ENCODE peak calls at places on chromosomes 5 and 9, in eight cellular contexts. F is stimulated activated CD4-positive, alpha-beta T cell treated with anti-CD3 and anti-CD28 coated beads, Interleukin-15, amount 100 ng/mL, for 1 hour; Y is activated CD8-positive, alpha-beta memory T cell treated with anti-CD3 and anti-CD28 coated beads for 24 hours; M is EL; E is GM12865; I is heart left ventricle; L is activated T-cell treated with anti-CD3 and anti-CD28 coated beads for 24 hours; R is lower leg skin. Z is an unnamed sample.

GRCh38 chr5:55151923-55152842 is 7.8 kb upstream of the GPX8 start:
- DNase-seq in F (no peak), Y (no peak), M (peak), E (no peak), I (no peak), L (no peak), R (peak), Z (no peak)

GRCh38 chr9:121345070-121345469 is 25.0 kb downstream of the STOM start:
- DNase-seq in F (no peak), Y (no peak), M (no peak), E (no peak), I (no peak), L (no peak), R (no peak), Z (no peak)

GRCh38 chr5:90877049-90877448 is 318.5 kb downstream of the ADGRV1 start:
- DNase-seq in F (no peak), Y (no peak), M (no peak), E (no peak), I (no peak), L (no peak), R (no peak), Z (no peak)

GRCh38 chr5:9187614-9188013 is 358.3 kb downstream of the SEMA5A start:
- DNase-seq in F (no peak), Y (no peak), M (no peak), E (no peak), I (no peak), L (no peak), R (no peak), Z (no peak)

GRCh38 chr9:124347968-124348358 is 67.3 kb downstream of the PSMB7 start:
- DNase-seq in F (no peak), Y (no peak), M (no peak), E (peak), I (no peak), L (no peak), R (no peak), Z (no peak)

GRCh38 chr5:2049876-2050275 is 167.2 kb upstream of the IRX4 start:
- DNase-seq in F (no peak), Y (no peak), M (no peak), E (no peak), I (no peak), L (no peak), R (no peak), Z (no peak)

GRCh38 chr9:99353408-99353807 is 131.3 kb downstream of the SEC61B start:
- DNase-seq in F (no peak), Y (no peak), M (peak), E (no peak), I (no peak), L (no peak), R (peak), Z (no peak)

GRCh38 chr9:134356496-134357470 is 30.5 kb downstream of the RXRA start:
- DNase-seq in F (no peak), Y (no peak), M (no peak), E (no peak), I (no peak), L (no peak), R (peak), Z (no peak)

GRCh38 chr9:37639109-37639748 is 11.5 kb upstream of the FRMPD1 start:
- DNase-seq in F (no peak), Y (no peak), M (peak), E (no peak), I (no peak), L (no peak), R (no peak), Z (no peak)

GRCh38 chr9:21864505-21864904 is 62.1 kb downstream of the MTAP start:
- DNase-seq in F (no peak), Y (no peak), M (no peak), E (no peak), I (no peak), L (no peak), R (no peak), Z (no peak)

GRCh38 chr9:89408628-89409101 is 89.2 kb downstream of the SEMA4D start:
- DNase-seq in F (no peak), Y (peak), M (no peak), E (peak), I (no peak), L (peak), R (no peak), Z (no peak)

GRCh38 chr9:18672706-18673105 is 198.8 kb downstream of the ADAMTSL1 start:
- DNase-seq in F (no peak), Y (no peak), M (no peak), E (no peak), I (no peak), L (no peak), R (no peak), Z (no peak)

GRCh38 chr9:127446720-127447415 is 4.3 kb downstream of the RPL12 start:
- DNase-seq in F (no peak), Y (peak), M (peak), E (no peak), I (no peak), L (no peak), R (no peak), Z (no peak)

GRCh38 chr5:78627175-78627574 is 21.4 kb downstream of the LHFPL2 start:
- DNase-seq in F (no peak), Y (no peak), M (no peak), E (no peak), I (no peak), L (no peak), R (no peak), Z (peak)

GRCh38 chr9:132288371-132288770 is 66.4 kb downstream of the SETX start:
- DNase-seq in F (no peak), Y (no peak), M (peak), E (no peak), I (no peak), L (no peak), R (no peak), Z (no peak)

GRCh38 chr9:80842976-80843506 is 846.3 kb downstream of the TLE1 start:
- DNase-seq in F (no peak), Y (no peak), M (no peak), E (no peak), I (no peak), L (no peak), R (no peak), Z (no peak)

GRCh38 chr9:110185806-110186205 is 22.2 kb downstream of the C9orf152 start:
- DNase-seq in F (no peak), Y (no peak), M (no peak), E (no peak), I (no peak), L (no peak), R (no peak), Z (no peak)

Z was measured in osteocyte.